ENCODE peak calls at places on chromosomes 12 and 14, in ten cellular contexts. One of them, this sample, is unnamed.

GRCh38 chr14:96737869-96738268 is 59.3 kb upstream of the VRK1 start:
- DNase-seq in B cell: no peak
- DNase-seq in astrocyte of the cerebellum: no peak
- DNase-seq in epithelial cell of esophagus: no peak
- DNase-seq in HFFc6: no peak
- DNase-seq in thoracic aorta: no peak
- DNase-seq in breast epithelium: no peak
- DNase-seq in choroid plexus epithelial cell: no peak
- DNase-seq in heart left ventricle: no peak
- DNase-seq in AG04450: no peak
- DNase-seq in this sample: no peak

GRCh38 chr12:54658306-54659264 is 10.4 kb upstream of the DCD start:
- DNase-seq in B cell: no peak
- DNase-seq in astrocyte of the cerebellum: no peak
- DNase-seq in choroid plexus epithelial cell: peak; percentile 48
- DNase-seq in epithelial cell of esophagus: peak; percentile 43
- DNase-seq in AG04450: no peak
- DNase-seq in thoracic aorta: no peak
- DNase-seq in breast epithelium: no peak
- DNase-seq in HFFc6: no peak
- DNase-seq in heart left ventricle: no peak
- DNase-seq in this sample: peak; percentile 76

GRCh38 chr12:117036046-117036445 is 63.2 kb downstream of the TESC start:
- DNase-seq in AG04450: no peak
- DNase-seq in epithelial cell of esophagus: no peak
- DNase-seq in B cell: no peak
- DNase-seq in HFFc6: no peak
- DNase-seq in choroid plexus epithelial cell: no peak
- DNase-seq in breast epithelium: no peak
- DNase-seq in heart left ventricle: peak; percentile 72
- DNase-seq in thoracic aorta: no peak
- DNase-seq in astrocyte of the cerebellum: no peak
- DNase-seq in this sample: no peak

GRCh38 chr14:24351517-24351916 is 11.7 kb upstream of the RIPK3 start:
- DNase-seq in HFFc6: peak; percentile 39
- DNase-seq in B cell: no peak
- DNase-seq in epithelial cell of esophagus: peak; percentile 76
- DNase-seq in AG04450: no peak
- DNase-seq in heart left ventricle: no peak
- DNase-seq in astrocyte of the cerebellum: no peak
- DNase-seq in breast epithelium: no peak
- DNase-seq in thoracic aorta: no peak
- DNase-seq in choroid plexus epithelial cell: peak; percentile 68
- DNase-seq in this sample: no peak

GRCh38 chr12:46124848-46125619 is 134.7 kb upstream of the SCAF11 start:
- DNase-seq in heart left ventricle: peak; percentile 35
- DNase-seq in breast epithelium: no peak
- DNase-seq in choroid plexus epithelial cell: peak; percentile 93
- DNase-seq in astrocyte of the cerebellum: peak; percentile 66
- DNase-seq in epithelial cell of esophagus: peak; percentile 82
- DNase-seq in thoracic aorta: peak; percentile 6
- DNase-seq in B cell: peak; percentile 66
- DNase-seq in HFFc6: peak; percentile 76
- DNase-seq in AG04450: peak; percentile 58
- DNase-seq in this sample: peak; percentile 42

GRCh38 chr14:100262545-100262944 is 23.6 kb downstream of the YY1 start:
- DNase-seq in breast epithelium: no peak
- DNase-seq in choroid plexus epithelial cell: no peak
- DNase-seq in astrocyte of the cerebellum: no peak
- DNase-seq in heart left ventricle: no peak
- DNase-seq in AG04450: no peak
- DNase-seq in thoracic aorta: no peak
- DNase-seq in B cell: no peak
- DNase-seq in epithelial cell of esophagus: no peak
- DNase-seq in HFFc6: no peak
- DNase-seq in this sample: no peak

GRCh38 chr14:54435500-54435981 is 5.6 kb downstream of the CNIH1 start:
- DNase-seq in choroid plexus epithelial cell: peak; percentile 87
- DNase-seq in AG04450: no peak
- DNase-seq in breast epithelium: no peak
- DNase-seq in HFFc6: peak; percentile 90
- DNase-seq in B cell: no peak
- DNase-seq in epithelial cell of esophagus: peak; percentile 72
- DNase-seq in thoracic aorta: no peak
- DNase-seq in astrocyte of the cerebellum: no peak
- DNase-seq in heart left ventricle: no peak
- DNase-seq in this sample: peak; percentile 28

GRCh38 chr12:47993491-47993890 is 10.8 kb downstream of the COL2A1 start:
- DNase-seq in astrocyte of the cerebellum: no peak
- DNase-seq in choroid plexus epithelial cell: no peak
- DNase-seq in AG04450: no peak
- DNase-seq in thoracic aorta: no peak
- DNase-seq in B cell: no peak
- DNase-seq in epithelial cell of esophagus: no peak
- DNase-seq in heart left ventricle: no peak
- DNase-seq in breast epithelium: peak; percentile 9
- DNase-seq in HFFc6: no peak
- DNase-seq in this sample: no peak

GRCh38 chr12:26940820-26941219 is 2.5 kb downstream of the FGFR1OP2 start:
- DNase-seq in choroid plexus epithelial cell: peak; percentile 41
- DNase-seq in HFFc6: no peak
- DNase-seq in breast epithelium: no peak
- DNase-seq in thoracic aorta: no peak
- DNase-seq in astrocyte of the cerebellum: no peak
- DNase-seq in epithelial cell of esophagus: no peak
- DNase-seq in heart left ventricle: no peak
- DNase-seq in B cell: no peak
- DNase-seq in AG04450: no peak
- DNase-seq in this sample: no peak

GRCh38 chr14:29926701-29927595 is 699 bp downstream of the PRKD1 start:
- DNase-seq in AG04450: no peak
- DNase-seq in thoracic aorta: no peak
- DNase-seq in choroid plexus epithelial cell: peak; percentile 42
- DNase-seq in epithelial cell of esophagus: peak; percentile 25
- DNase-seq in B cell: peak; percentile 41
- DNase-seq in breast epithelium: no peak
- DNase-seq in heart left ventricle: peak; percentile 66
- DNase-seq in astrocyte of the cerebellum: no peak
- DNase-seq in HFFc6: peak; percentile 41
- DNase-seq in this sample: peak; percentile 40
- TF ChIP-seq CTCF in AG04450: no peak
- TF ChIP-seq CTCF in thoracic aorta: no peak
- TF ChIP-seq CTCF in choroid plexus epithelial cell: no peak
- TF ChIP-seq CTCF in epithelial cell of esophagus: no peak
- TF ChIP-seq CTCF in B cell: no peak
- TF ChIP-seq CTCF in breast epithelium: no peak
- TF ChIP-seq CTCF in heart left ventricle: no peak
- TF ChIP-seq CTCF in astrocyte of the cerebellum: no peak
- TF ChIP-seq CTCF in HFFc6: peak; percentile 60
- TF ChIP-seq CTCF in this sample: no peak

GRCh38 chr12:66144796-66145754 is 14.5 kb upstream of the LLPH start:
- DNase-seq in B cell: no peak
- DNase-seq in heart left ventricle: no peak
- DNase-seq in astrocyte of the cerebellum: peak; percentile 43
- DNase-seq in thoracic aorta: no peak
- DNase-seq in AG04450: no peak
- DNase-seq in breast epithelium: no peak
- DNase-seq in epithelial cell of esophagus: peak; percentile 86
- DNase-seq in HFFc6: peak; percentile 59
- DNase-seq in choroid plexus epithelial cell: peak; percentile 91
- DNase-seq in this sample: no peak
- TF ChIP-seq CTCF in B cell: peak; percentile 63
- TF ChIP-seq CTCF in heart left ventricle: peak; percentile 70
- TF ChIP-seq CTCF in astrocyte of the cerebellum: peak; percentile 55
- TF ChIP-seq CTCF in thoracic aorta: peak; percentile 44
- TF ChIP-seq CTCF in AG04450: peak; percentile 58
- TF ChIP-seq CTCF in breast epithelium: peak; percentile 60
- TF ChIP-seq CTCF in epithelial cell of esophagus: peak; percentile 79
- TF ChIP-seq CTCF in HFFc6: peak; percentile 83
- TF ChIP-seq CTCF in choroid plexus epithelial cell: peak; percentile 74
- TF ChIP-seq CTCF in this sample: no peak

GRCh38 chr12:119576915-119577314 is 16.7 kb upstream of the TMEM233 start:
- DNase-seq in astrocyte of the cerebellum: no peak
- DNase-seq in AG04450: no peak
- DNase-seq in epithelial cell of esophagus: no peak
- DNase-seq in choroid plexus epithelial cell: no peak
- DNase-seq in B cell: no peak
- DNase-seq in heart left ventricle: no peak
- DNase-seq in HFFc6: no peak
- DNase-seq in thoracic aorta: no peak
- DNase-seq in breast epithelium: no peak
- DNase-seq in this sample: no peak

GRCh38 chr12:119573086-119573485 is 20.5 kb upstream of the TMEM233 start:
- DNase-seq in astrocyte of the cerebellum: no peak
- DNase-seq in heart left ventricle: no peak
- DNase-seq in breast epithelium: no peak
- DNase-seq in epithelial cell of esophagus: no peak
- DNase-seq in HFFc6: no peak
- DNase-seq in B cell: no peak
- DNase-seq in choroid plexus epithelial cell: no peak
- DNase-seq in thoracic aorta: no peak
- DNase-seq in AG04450: no peak
- DNase-seq in this sample: no peak

GRCh38 chr12:119578112-119578511 is 15.5 kb upstream of the TMEM233 start:
- DNase-seq in HFFc6: peak; percentile 0
- DNase-seq in AG04450: no peak
- DNase-seq in choroid plexus epithelial cell: no peak
- DNase-seq in thoracic aorta: no peak
- DNase-seq in heart left ventricle: no peak
- DNase-seq in epithelial cell of esophagus: peak; percentile 38
- DNase-seq in astrocyte of the cerebellum: no peak
- DNase-seq in breast epithelium: no peak
- DNase-seq in B cell: no peak
- DNase-seq in this sample: no peak

DNA sequence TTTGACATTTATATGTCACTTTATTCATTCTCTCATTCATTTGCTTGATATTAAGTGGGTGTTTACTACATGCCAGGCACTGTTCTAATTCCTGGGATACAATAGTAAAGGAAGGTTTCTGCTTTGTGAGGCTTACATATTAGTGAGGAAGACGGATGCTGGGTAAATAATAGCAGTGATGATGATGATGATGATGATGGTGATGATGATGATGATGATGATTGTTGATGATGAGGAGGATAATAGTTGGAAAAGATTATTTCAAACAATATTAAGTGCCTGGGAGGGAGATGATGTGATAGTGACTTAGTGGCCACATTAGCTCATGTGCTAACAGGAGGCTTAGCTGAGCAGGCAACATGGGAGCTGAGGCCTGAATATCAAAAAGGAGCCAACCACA is 19.3 kb upstream of the TMEM233 start:
- DNase-seq in heart left ventricle: no peak
- DNase-seq in breast epithelium: no peak
- DNase-seq in astrocyte of the cerebellum: no peak
- DNase-seq in epithelial cell of esophagus: no peak
- DNase-seq in AG04450: no peak
- DNase-seq in HFFc6: no peak
- DNase-seq in B cell: no peak
- DNase-seq in choroid plexus epithelial cell: no peak
- DNase-seq in thoracic aorta: no peak
- DNase-seq in this sample: no peak
- TF ChIP-seq CTCF in heart left ventricle: no peak
- TF ChIP-seq CTCF in breast epithelium: no peak
- TF ChIP-seq CTCF in astrocyte of the cerebellum: no peak
- TF ChIP-seq CTCF in epithelial cell of esophagus: no peak
- TF ChIP-seq CTCF in AG04450: no peak
- TF ChIP-seq CTCF in HFFc6: no peak
- TF ChIP-seq CTCF in B cell: no peak
- TF ChIP-seq CTCF in choroid plexus epithelial cell: no peak
- TF ChIP-seq CTCF in thoracic aorta: no peak
- TF ChIP-seq CTCF in this sample: no peak

DNA sequence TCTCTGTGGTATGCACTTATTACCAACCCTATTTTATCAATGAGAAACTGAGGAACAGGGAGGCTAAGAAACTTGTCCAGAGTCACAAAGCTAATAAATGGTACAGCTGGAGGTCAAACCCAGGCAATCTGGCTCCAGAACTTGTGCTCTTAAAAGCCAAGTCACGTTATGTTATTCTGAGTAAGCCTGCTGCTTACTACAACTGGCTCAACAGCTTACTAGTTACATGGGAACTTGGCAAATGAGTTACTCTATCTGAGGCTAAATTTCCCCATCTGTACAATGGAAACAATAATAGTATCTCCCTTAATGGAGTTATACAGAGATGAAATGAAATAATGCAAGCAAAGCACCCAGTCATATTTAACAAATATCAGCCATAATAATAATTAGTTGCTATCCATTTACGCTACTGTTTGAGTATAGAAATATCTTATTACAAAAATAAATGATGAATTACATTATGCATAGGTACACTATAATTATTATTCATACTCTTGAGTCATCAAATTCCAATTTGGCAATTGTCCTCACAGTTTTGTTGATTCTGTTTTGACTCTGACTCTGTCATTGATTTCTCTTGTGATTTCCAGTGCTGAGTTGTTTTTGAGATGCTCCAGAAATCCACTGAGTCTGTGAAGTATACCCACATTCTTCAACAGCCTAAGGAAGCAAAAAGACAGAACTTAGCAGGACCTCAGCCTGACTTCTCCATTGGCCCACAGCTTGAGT is 112.2 kb downstream of the TBX5 start:
- DNase-seq in heart left ventricle: no peak
- DNase-seq in choroid plexus epithelial cell: no peak
- DNase-seq in epithelial cell of esophagus: no peak
- DNase-seq in astrocyte of the cerebellum: no peak
- DNase-seq in B cell: no peak
- DNase-seq in HFFc6: no peak
- DNase-seq in breast epithelium: no peak
- DNase-seq in thoracic aorta: no peak
- DNase-seq in AG04450: no peak
- DNase-seq in this sample: no peak
- TF ChIP-seq CTCF in heart left ventricle: no peak
- TF ChIP-seq CTCF in choroid plexus epithelial cell: no peak
- TF ChIP-seq CTCF in epithelial cell of esophagus: no peak
- TF ChIP-seq CTCF in astrocyte of the cerebellum: no peak
- TF ChIP-seq CTCF in B cell: no peak
- TF ChIP-seq CTCF in HFFc6: no peak
- TF ChIP-seq CTCF in breast epithelium: no peak
- TF ChIP-seq CTCF in thoracic aorta: no peak
- TF ChIP-seq CTCF in AG04450: no peak
- TF ChIP-seq CTCF in this sample: no peak

DNA sequence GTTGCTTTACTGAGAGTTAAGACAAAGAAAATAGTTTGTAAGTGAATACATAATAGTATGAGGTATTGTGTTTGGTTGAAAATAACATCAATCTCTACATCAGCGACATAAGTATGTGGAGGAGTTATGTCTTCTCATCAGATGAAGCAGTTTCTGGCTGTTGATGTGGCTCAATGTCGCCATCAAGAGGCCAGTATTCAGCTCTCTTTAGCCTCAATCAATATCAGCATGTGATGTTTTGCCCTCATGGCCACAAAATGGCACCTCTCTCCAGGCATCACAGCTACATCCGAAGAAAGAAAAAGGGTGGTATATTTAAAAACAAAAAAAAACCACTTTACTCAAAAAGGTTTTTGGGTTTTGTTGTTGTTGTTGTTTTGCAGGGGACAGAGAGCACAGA is 302.3 kb upstream of the TMEM132C start:
- DNase-seq in breast epithelium: no peak
- DNase-seq in heart left ventricle: no peak
- DNase-seq in AG04450: no peak
- DNase-seq in HFFc6: no peak
- DNase-seq in thoracic aorta: no peak
- DNase-seq in astrocyte of the cerebellum: no peak
- DNase-seq in epithelial cell of esophagus: no peak
- DNase-seq in B cell: no peak
- DNase-seq in choroid plexus epithelial cell: peak; percentile 35
- DNase-seq in this sample: no peak
- TF ChIP-seq CTCF in breast epithelium: no peak
- TF ChIP-seq CTCF in heart left ventricle: peak; percentile 19
- TF ChIP-seq CTCF in AG04450: no peak
- TF ChIP-seq CTCF in HFFc6: no peak
- TF ChIP-seq CTCF in thoracic aorta: no peak
- TF ChIP-seq CTCF in astrocyte of the cerebellum: peak; percentile 22
- TF ChIP-seq CTCF in epithelial cell of esophagus: no peak
- TF ChIP-seq CTCF in B cell: no peak
- TF ChIP-seq CTCF in choroid plexus epithelial cell: peak; percentile 34
- TF ChIP-seq CTCF in this sample: no peak

This sample was measured in GM13976.